ENCODE peak calls at places on chromosome 6, in six cellular contexts. F is SK-N-SH, R is GM23248, M is PC-3, Q is neural progenitor cell, J is GM23338. O is an unnamed sample. For H3K4me1, the result is how much of the 10 kb centered on the place peaks cover.

GRCh38 chr6:10414766-10415592 is at the start of gene TFAP2A:
- DNase-seq in F (no peak), R (peak), M (peak), Q (peak), J (peak), O (no peak)

GRCh38 chr6:54929245-54929909 is 82.8 kb downstream of the FAM83B start:
- DNase-seq in F (no peak), R (no peak), M (peak), Q (no peak), J (no peak), O (no peak)

GRCh38 chr6:112983741-112984221 is 636.7 kb downstream of the RFPL4B start:
- DNase-seq in F (no peak), R (peak), M (peak), Q (no peak), J (peak), O (no peak)

GRCh38 chr6:110566346-110567125 is 90.1 kb upstream of the SLC22A16 start:
- DNase-seq in F (no peak), R (peak), M (no peak), Q (no peak), J (no peak), O (no peak)

GRCh38 chr6:130849501-130850039 is 22.4 kb downstream of the SMLR1 start:
- DNase-seq in F (no peak), R (no peak), M (no peak), Q (no peak), J (no peak), O (no peak)

GRCh38 chr6:1618305-1619105 is 8.8 kb downstream of the FOXC1 start:
- DNase-seq in F (no peak), R (no peak), M (no peak), Q (peak), J (peak), O (no peak)

GRCh38 chr6:119873107-119873506 is 523.5 kb upstream of the MAN1A1 start:
- DNase-seq in F (no peak), R (no peak), M (no peak), Q (no peak), J (no peak), O (no peak)

GRCh38 chr6:127618729-127619128 is 41.8 kb downstream of the C6orf58 start:
- DNase-seq in F (no peak), R (peak), M (peak), Q (no peak), J (no peak), O (no peak)

GRCh38 chr6:106981901-106982300 is 7.4 kb upstream of the CD24 start:
- DNase-seq in F (no peak), R (peak), M (no peak), Q (no peak), J (no peak), O (no peak)

GRCh38 chr6:71727632-71728294 is 158.6 kb upstream of the RIMS1 start:
- DNase-seq in F (no peak), R (peak), M (no peak), Q (no peak), J (no peak), O (no peak)

GRCh38 chr6:48111143-48111506 is at the start of gene PTCHD4:
- DNase-seq in F (peak), R (peak), M (peak), Q (peak), J (peak), O (no peak)

GRCh38 chr6:9581155-9581554 is 833.7 kb downstream of the TFAP2A start:
- DNase-seq in F (no peak), R (no peak), M (no peak), Q (no peak), J (no peak), O (no peak)

GRCh38 chr6:150766201-150766997 is 99.1 kb upstream of the MTHFD1L start:
- DNase-seq in F (no peak), R (no peak), M (no peak), Q (peak), J (no peak), O (no peak)

GRCh38 chr6:161963181-161963580 is 689.3 kb upstream of the AGPAT4 start:
- DNase-seq in F (no peak), R (no peak), M (no peak), Q (no peak), J (no peak), O (peak)

GRCh38 chr6:39861663-39862062 is 69.5 kb downstream of the DAAM2 start:
- DNase-seq in F (no peak), R (no peak), M (no peak), Q (no peak), J (peak), O (no peak)

GRCh38 chr6:143167224-143167623 is 106.5 kb downstream of the AIG1 start:
- DNase-seq in F (no peak), R (peak), M (no peak), Q (no peak), J (no peak), O (no peak)

GRCh38 chr6:74715362-74716068 is 490.3 kb downstream of the COL12A1 start:
- DNase-seq in F (no peak), R (peak), M (peak), Q (no peak), J (no peak), O (no peak)

GRCh38 chr6:73302339-73302738 is 39.3 kb upstream of the KHDC1 start:
- DNase-seq in F (no peak), R (no peak), M (peak), Q (no peak), J (no peak), O (no peak)

GRCh38 chr6:161436106-161436876 is 162.4 kb upstream of the AGPAT4 start:
- DNase-seq in F (no peak), R (no peak), M (no peak), Q (no peak), J (no peak), O (no peak)

GRCh38 chr6:124069230-124069815 is 265.7 kb downstream of the NKAIN2 start:
- DNase-seq in F (no peak), R (no peak), M (no peak), Q (no peak), J (no peak), O (no peak)

DNA sequence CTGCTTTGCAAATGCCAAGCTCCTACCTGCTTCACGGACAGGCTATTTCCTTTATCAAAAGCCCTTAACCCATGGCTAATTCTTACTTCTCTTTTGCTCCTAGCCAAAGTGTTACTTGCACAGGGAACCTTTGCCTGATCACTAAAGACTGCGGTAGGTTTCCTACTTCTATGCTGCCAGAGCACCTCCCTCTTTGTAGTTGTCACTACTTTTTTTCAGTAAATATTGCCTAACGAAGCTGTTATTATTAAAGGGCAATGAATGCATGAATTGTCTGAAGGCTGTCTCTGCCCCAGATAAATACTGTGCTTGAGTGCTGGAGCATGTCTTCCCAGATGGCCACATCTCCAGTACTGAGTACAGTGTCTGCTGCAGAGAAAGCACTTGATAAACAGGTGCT is 73.4 kb upstream of the TRAF3IP2 start:
- DNase-seq in F (no peak), R (no peak), M (no peak), Q (no peak), J (no peak), O (no peak)
- H3K4me1 ChIP-seq in F (under half), R (under half), M (under half), Q (half or more), J (under half), O (under half)

DNA sequence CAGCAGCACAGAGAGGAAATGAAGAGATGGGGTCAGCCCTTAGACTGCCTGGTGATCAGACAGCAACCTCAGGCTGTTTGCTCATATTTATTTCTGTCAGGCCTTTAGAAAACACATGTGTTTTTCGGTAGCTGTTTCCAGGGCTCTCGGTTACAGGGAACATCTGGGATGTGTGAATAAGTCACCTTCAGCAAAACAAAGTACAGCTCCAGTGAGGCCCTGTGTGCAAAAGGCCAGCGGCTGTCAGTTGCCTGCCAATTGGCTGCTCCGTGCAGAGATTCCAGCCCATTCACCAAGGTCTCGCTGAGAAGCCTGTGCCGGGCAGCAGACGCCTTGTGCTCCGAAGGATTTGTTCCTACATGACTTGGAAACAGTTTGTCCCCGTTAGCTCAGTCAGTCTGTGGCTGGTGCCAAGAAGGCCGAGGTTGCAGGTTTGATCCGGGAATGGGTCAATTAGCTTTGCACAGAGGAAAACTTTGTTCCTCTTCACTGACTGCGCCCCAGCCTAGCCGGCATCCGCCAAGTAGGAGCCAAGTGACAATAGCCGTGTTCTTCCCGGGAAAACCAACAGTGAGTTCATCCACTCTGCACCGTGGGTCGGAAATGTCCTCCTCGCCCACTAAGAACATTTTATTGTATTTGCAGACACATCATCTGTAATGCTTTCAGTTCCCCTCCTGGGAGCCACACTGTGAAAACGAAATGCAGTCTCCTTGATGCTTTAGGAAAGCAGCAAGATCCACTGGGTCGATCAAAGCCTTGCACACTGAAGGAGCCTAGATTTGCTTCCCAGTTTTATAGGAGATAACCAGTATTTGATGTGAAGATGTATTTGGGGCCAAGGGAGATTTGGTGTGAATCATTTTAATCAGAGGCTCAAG is 315.4 kb upstream of the CDYL start:
- DNase-seq in F (no peak), R (peak), M (no peak), Q (peak), J (no peak), O (no peak)
- TF ChIP-seq EZH2phosphoT487 in F (no peak), R (no peak), M (no peak), Q (no peak), J (no peak), O (no peak)

GRCh38 chr6:158059108-158059507 is 77.4 kb downstream of the SYNJ2 start:
- DNase-seq in F (no peak), R (no peak), M (no peak), Q (no peak), J (no peak), O (no peak)
- H3K4me1 ChIP-seq in F (under half), R (half or more), M (under half), Q (under half), J (under half), O (under half)

GRCh38 chr6:44060622-44061374 is 66.5 kb downstream of the MRPL14 start:
- DNase-seq in F (no peak), R (no peak), M (no peak), Q (no peak), J (no peak), O (no peak)

GRCh38 chr6:44062105-44062770 is 65.0 kb downstream of the MRPL14 start:
- DNase-seq in F (no peak), R (no peak), M (no peak), Q (no peak), J (no peak), O (no peak)

GRCh38 chr6:44059359-44060342 is 67.6 kb downstream of the MRPL14 start:
- DNase-seq in F (no peak), R (peak), M (peak), Q (no peak), J (no peak), O (no peak)

GRCh38 chr6:44062771-44063560 is 64.3 kb downstream of the MRPL14 start:
- DNase-seq in F (peak), R (no peak), M (no peak), Q (peak), J (peak), O (peak)

DNA sequence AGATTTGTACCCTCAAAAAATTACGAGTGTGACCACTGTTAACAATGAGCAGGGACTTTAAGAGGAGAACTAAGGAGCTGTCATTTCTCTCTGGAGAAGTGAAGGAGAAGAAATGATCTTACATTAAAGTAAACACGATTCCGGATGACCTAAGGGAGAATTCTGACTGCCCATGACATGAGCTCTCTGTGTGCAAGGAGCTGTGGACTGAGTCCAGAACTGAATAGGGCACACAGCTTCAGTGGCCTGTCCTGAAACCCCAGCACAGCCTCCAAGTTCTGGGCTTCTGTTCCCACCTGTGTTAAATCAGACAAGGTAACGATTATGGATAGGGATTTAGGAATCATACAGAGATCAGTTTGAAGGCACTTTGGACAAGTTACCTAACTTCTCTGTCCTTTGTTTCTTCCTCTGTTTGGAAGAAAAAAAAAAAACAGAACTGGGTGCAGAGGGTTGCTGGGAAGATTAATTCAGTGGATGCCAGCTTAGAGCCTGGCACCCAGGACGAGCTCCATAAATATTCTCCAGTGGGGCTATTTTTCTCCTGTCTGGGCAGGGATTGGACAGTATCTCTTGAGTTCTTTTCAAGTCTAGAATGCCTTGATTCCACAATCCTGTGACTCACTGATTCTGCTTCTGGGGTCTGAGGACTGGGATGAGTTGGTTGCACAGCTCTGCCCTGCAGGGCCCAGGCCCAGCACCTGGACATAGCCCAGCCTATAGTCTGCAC is 65.7 kb downstream of the MRPL14 start:
- DNase-seq in F (no peak), R (peak), M (no peak), Q (no peak), J (no peak), O (no peak)
- TF ChIP-seq EZH2phosphoT487 in F (no peak), R (no peak), M (no peak), Q (no peak), J (no peak), O (no peak)

GRCh38 chr6:3749991-3750323 is 1.6 kb downstream of the PXDC1 start:
- DNase-seq in F (no peak), R (peak), M (peak), Q (no peak), J (no peak), O (no peak)

GRCh38 chr6:3748208-3748701 is 3.3 kb downstream of the PXDC1 start:
- DNase-seq in F (peak), R (peak), M (peak), Q (peak), J (peak), O (peak)

GRCh38 chr6:3750324-3751018 is 1.0 kb downstream of the PXDC1 start:
- DNase-seq in F (peak), R (peak), M (peak), Q (peak), J (peak), O (no peak)

GRCh38 chr6:3749390-3749978 is 2.0 kb downstream of the PXDC1 start:
- DNase-seq in F (no peak), R (no peak), M (peak), Q (no peak), J (peak), O (no peak)

DNA sequence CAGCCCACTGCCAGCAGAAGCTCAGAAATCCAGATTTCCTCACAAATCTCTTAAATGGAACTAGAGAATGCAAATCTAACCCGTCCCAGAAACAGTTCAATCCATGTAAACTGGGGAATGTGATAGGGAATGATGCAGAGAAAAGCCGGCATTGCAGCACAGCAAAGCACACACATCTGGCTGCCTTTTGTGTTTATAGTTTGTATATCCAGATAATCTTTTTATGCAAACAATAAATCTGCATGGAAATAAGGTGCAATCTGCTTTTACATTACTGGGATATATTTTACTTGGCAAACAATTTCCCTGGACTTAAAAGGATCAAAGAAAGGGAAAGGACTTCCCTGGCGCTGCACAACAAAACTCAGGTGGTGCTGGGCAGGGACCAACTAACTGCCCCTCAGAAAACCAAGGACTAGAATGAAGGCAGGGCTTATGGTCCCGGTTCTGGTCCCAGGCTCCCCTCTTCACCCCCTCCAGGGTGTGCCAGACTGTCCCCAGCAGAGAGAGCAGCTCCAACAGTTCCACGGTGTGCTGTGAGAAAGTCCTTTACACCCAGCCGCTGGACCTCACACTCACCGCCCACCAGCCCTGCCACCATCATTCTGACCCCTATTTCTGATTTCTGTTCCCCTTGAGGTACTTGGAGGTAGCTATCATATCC is 2.7 kb downstream of the PXDC1 start:
- DNase-seq in F (no peak), R (no peak), M (no peak), Q (no peak), J (no peak), O (no peak)
- H3K4me1 ChIP-seq in F (under half), R (under half), M (under half), Q (under half), J (under half), O (under half)

DNA sequence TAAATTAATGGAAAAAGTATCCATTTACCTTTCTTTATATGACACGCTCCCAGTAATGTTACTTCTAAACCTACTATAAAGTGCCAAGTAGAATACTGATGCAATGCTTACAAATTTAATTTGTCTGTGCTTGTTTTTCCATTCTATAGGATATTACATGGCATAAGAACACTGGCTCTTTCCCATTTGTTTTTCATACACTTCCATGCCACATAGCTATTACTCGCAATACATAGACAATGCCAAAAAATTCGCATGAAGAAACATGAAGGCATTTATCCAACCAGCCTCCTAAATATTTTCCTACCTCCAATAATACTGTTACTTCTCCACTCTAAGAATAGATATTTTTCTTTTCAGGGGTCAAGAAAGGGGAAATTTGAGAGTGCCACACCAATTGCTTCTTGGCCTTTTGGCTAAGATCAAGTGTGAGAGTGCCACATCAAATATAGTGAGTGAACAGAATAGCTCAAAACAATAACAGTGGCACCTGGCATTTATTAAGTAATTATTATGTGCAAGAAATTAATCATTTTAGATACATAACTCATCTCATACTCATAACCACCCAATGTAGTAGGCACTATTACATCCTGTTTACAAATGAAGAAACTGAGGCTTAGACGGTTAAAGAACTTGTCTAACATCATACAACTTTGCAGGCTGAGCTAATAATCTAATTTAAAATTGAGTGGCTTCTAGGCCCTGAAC is 845 bp upstream of the DST start:
- DNase-seq in F (no peak), R (peak), M (no peak), Q (no peak), J (no peak), O (no peak)
- TF ChIP-seq EZH2phosphoT487 in F (no peak), R (no peak), M (no peak), Q (no peak), J (no peak), O (no peak)

GRCh38 chr6:125597411-125598253 is 151.8 kb upstream of the HEY2 start:
- DNase-seq in F (no peak), R (peak), M (no peak), Q (no peak), J (no peak), O (peak)
- H3K4me1 ChIP-seq in F (under half), R (under half), M (under half), Q (under half), J (under half), O (half or more)

DNA sequence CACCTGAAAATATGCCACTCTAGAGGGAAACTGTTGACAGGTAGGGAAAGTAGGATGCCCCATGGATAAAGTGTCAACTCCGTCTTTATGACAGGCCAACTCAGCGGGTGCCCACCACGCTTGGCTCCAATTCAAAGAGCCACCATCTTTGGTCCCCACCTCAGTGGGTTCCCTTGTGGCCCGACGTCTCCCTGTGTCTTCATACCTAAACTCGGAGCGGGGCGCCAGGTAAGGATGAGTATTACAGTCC is 277 bp downstream of the MDC1 start:
- DNase-seq in F (no peak), R (no peak), M (no peak), Q (no peak), J (no peak), O (no peak)
- TF ChIP-seq EZH2phosphoT487 in F (no peak), R (no peak), M (no peak), Q (no peak), J (no peak), O (no peak)